ENCODE peak calls at places on chromosomes 1 and 21, in eight cellular contexts. Q is upper lobe of left lung, F is GM12878, R is suprapubic skin, Z is stomach, B is transverse colon, J is H1, Y is K562. U is an unnamed sample.

GRCh38 chr1:202850593-202851362 is 38.2 kb downstream of the RABIF start:
- DNase-seq in Q (no peak), F (no peak), R (no peak), Z (no peak), B (no peak), J (no peak), Y (no peak), U (no peak)

GRCh38 chr1:81126989-81127571 is 673.7 kb upstream of the ADGRL2 start:
- DNase-seq in Q (no peak), F (no peak), R (no peak), Z (no peak), B (no peak), J (no peak), Y (no peak), U (no peak)

GRCh38 chr1:181192277-181192676 is 103.8 kb downstream of the IER5 start:
- DNase-seq in Q (peak), F (no peak), R (no peak), Z (no peak), B (no peak), J (no peak), Y (no peak), U (no peak)

GRCh38 chr1:153678519-153679336 is at the start of gene NPR1:
- DNase-seq in Q (peak), F (no peak), R (peak), Z (peak), B (peak), J (peak), Y (no peak), U (no peak)

GRCh38 chr1:38564946-38565570 is 294.5 kb downstream of the RRAGC start:
- DNase-seq in Q (no peak), F (no peak), R (no peak), Z (no peak), B (no peak), J (no peak), Y (no peak), U (no peak)

GRCh38 chr1:66333463-66334232 is 200.3 kb upstream of the SGIP1 start:
- DNase-seq in Q (no peak), F (no peak), R (no peak), Z (no peak), B (peak), J (no peak), Y (no peak), U (no peak)

GRCh38 chr1:4622821-4623220 is 31.6 kb upstream of the AJAP1 start:
- DNase-seq in Q (no peak), F (no peak), R (no peak), Z (no peak), B (no peak), J (no peak), Y (no peak), U (no peak)

GRCh38 chr1:78884685-78885452 is 121.7 kb downstream of the ADGRL4 start:
- DNase-seq in Q (no peak), F (no peak), R (no peak), Z (no peak), B (no peak), J (no peak), Y (no peak), U (no peak)

GRCh38 chr1:186519981-186520380 is 59.1 kb upstream of the PDC start:
- DNase-seq in Q (no peak), F (no peak), R (no peak), Z (no peak), B (no peak), J (no peak), Y (no peak), U (no peak)

GRCh38 chr1:7919880-7920279 is 20.8 kb downstream of the TNFRSF9 start:
- DNase-seq in Q (no peak), F (no peak), R (no peak), Z (no peak), B (no peak), J (no peak), Y (no peak), U (no peak)
- TF ChIP-seq POLR2AphosphoS5 in Q (no peak), F (no peak), R (no peak), Z (no peak), B (no peak), J (no peak), Y (no peak), U (no peak)

GRCh38 chr21:44065428-44065827 is 41.8 kb upstream of the PWP2 start:
- DNase-seq in Q (peak), F (no peak), R (peak), Z (peak), B (peak), J (no peak), Y (no peak), U (no peak)
- TF ChIP-seq EP300 in Q (no peak), F (no peak), R (no peak), Z (no peak), B (no peak), J (no peak), Y (no peak), U (no peak)

GRCh38 chr1:33576821-33577599 is 104.6 kb downstream of the ZSCAN20 start:
- DNase-seq in Q (no peak), F (no peak), R (no peak), Z (no peak), B (no peak), J (no peak), Y (no peak), U (no peak)

GRCh38 chr1:33577663-33578062 is 105.2 kb downstream of the ZSCAN20 start:
- DNase-seq in Q (no peak), F (no peak), R (no peak), Z (no peak), B (no peak), J (no peak), Y (no peak), U (no peak)

GRCh38 chr1:33578557-33579448 is 106.4 kb downstream of the ZSCAN20 start:
- DNase-seq in Q (peak), F (no peak), R (no peak), Z (no peak), B (no peak), J (no peak), Y (no peak), U (no peak)

GRCh38 chr1:33572387-33572786 is 99.9 kb downstream of the ZSCAN20 start:
- DNase-seq in Q (no peak), F (no peak), R (no peak), Z (no peak), B (no peak), J (no peak), Y (no peak), U (no peak)

GRCh38 chr1:33575324-33575879 is 103.0 kb downstream of the ZSCAN20 start:
- DNase-seq in Q (no peak), F (no peak), R (no peak), Z (no peak), B (no peak), J (no peak), Y (no peak), U (no peak)
- TF ChIP-seq POLR2AphosphoS5 in Q (no peak), F (no peak), R (no peak), Z (no peak), B (no peak), J (no peak), Y (no peak), U (peak)

GRCh38 chr1:241840164-241840563 is 7.8 kb upstream of the EXO1 start:
- DNase-seq in Q (no peak), F (no peak), R (no peak), Z (no peak), B (no peak), J (no peak), Y (no peak), U (no peak)

GRCh38 chr1:241837901-241838300 is 10.1 kb upstream of the EXO1 start:
- DNase-seq in Q (no peak), F (no peak), R (no peak), Z (no peak), B (no peak), J (no peak), Y (no peak), U (no peak)

GRCh38 chr1:241839369-241839990 is 8.5 kb upstream of the EXO1 start:
- DNase-seq in Q (peak), F (no peak), R (no peak), Z (no peak), B (no peak), J (no peak), Y (no peak), U (no peak)

GRCh38 chr1:241837413-241837812 is 10.6 kb upstream of the EXO1 start:
- DNase-seq in Q (no peak), F (no peak), R (no peak), Z (no peak), B (no peak), J (no peak), Y (no peak), U (no peak)

DNA sequence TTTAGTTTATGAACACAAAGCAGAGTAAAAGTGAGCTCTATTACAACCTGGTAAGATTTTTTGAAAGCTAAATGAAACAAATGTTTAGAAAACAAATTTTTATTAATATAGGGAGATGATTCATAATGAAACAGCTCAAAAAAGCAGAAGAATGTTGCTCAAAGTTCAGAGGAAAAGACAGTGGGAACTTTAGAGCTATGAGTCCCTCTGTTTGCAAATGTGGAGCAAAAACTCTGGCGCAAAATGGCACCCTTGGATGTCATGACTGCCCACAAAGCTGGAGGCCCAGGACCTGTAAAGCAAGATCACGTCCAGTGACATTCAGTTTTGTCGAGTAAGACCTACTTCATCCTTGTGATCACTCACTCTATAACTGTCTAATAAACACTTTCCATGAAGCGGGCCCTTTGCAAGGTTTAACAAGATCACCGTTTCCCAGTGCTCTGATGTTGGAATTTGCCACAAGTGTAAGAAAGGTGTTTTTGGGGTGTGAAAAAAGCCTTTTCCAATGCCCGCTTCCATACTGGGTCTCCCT is 9.1 kb upstream of the EXO1 start:
- DNase-seq in Q (no peak), F (no peak), R (no peak), Z (no peak), B (no peak), J (no peak), Y (no peak), U (no peak)
- TF ChIP-seq EP300 in Q (no peak), F (no peak), R (no peak), Z (no peak), B (no peak), J (no peak), Y (no peak), U (no peak)

GRCh38 chr1:40435876-40436275 is 14.4 kb upstream of the ZFP69B start:
- DNase-seq in Q (no peak), F (no peak), R (no peak), Z (no peak), B (no peak), J (no peak), Y (no peak), U (no peak)

GRCh38 chr1:40435471-40435870 is 14.8 kb upstream of the ZFP69B start:
- DNase-seq in Q (no peak), F (no peak), R (no peak), Z (no peak), B (no peak), J (no peak), Y (no peak), U (no peak)

GRCh38 chr1:40438391-40439015 is 11.8 kb upstream of the ZFP69B start:
- DNase-seq in Q (no peak), F (no peak), R (no peak), Z (no peak), B (no peak), J (no peak), Y (peak), U (no peak)

DNA sequence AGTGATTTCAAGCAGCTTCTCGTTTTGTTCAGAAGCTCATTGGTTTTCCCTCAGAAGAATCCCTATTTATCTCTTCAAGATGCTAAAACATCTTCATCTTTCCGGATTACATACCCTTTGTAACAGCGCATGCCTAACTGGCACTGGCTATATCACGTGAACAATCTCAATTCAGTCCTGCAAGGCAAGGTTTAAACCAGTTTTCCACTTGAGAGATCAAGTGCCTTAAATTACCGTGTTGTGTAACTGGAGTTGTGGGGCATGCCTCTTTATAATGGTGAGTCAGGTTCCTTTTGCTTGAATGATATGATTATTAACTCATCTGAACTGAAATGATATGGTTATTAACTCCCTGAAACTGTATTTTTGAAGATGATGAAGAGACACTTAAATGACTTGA is 11.0 kb upstream of the ZFP69B start:
- DNase-seq in Q (no peak), F (no peak), R (no peak), Z (no peak), B (no peak), J (no peak), Y (no peak), U (no peak)
- TF ChIP-seq POLR2AphosphoS5 in Q (no peak), F (no peak), R (no peak), Z (no peak), B (no peak), J (no peak), Y (no peak), U (no peak)

GRCh38 chr1:94927405-94928175 is 680 bp upstream of the CNN3 start:
- DNase-seq in Q (no peak), F (no peak), R (no peak), Z (no peak), B (peak), J (no peak), Y (no peak), U (no peak)

GRCh38 chr1:94924967-94925366 is 1.9 kb downstream of the CNN3 start:
- DNase-seq in Q (no peak), F (no peak), R (no peak), Z (no peak), B (no peak), J (no peak), Y (no peak), U (no peak)

GRCh38 chr1:94925561-94926364 is 1.1 kb downstream of the CNN3 start:
- DNase-seq in Q (peak), F (peak), R (peak), Z (peak), B (peak), J (peak), Y (no peak), U (peak)

GRCh38 chr1:94926915-94927404 is at the start of gene CNN3:
- DNase-seq in Q (peak), F (peak), R (peak), Z (peak), B (peak), J (peak), Y (peak), U (peak)

DNA sequence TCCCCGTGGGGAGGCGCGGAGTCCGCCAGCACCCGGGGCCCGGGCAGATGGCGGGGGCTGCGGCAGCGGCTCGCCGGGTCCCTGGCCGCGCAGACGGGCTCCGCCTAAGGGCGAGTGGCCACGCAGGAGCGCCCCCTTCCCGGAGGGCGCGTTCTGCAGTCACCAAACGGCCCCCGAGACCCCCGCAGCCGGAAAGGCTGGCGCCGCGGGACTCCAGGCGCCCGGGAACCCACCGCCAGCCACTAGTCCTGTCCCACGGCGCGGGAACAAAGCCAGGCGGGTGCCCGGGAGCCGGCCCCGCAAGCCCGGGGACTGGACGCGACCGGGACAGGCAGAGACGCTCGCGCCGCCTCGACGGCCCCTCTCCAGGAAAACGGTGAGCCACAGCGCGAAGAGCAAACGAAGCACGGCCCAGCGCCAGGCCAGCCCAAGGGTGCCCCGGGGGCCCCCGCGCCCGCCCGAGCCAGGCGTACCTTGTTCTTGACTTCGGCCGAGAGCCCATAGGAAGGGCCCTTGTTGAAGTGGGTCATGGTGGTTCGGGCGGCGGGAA is 470 bp downstream of the CNN3 start:
- DNase-seq in Q (peak), F (no peak), R (no peak), Z (peak), B (peak), J (peak), Y (no peak), U (no peak)
- TF ChIP-seq EP300 in Q (no peak), F (no peak), R (no peak), Z (no peak), B (no peak), J (no peak), Y (no peak), U (no peak)

GRCh38 chr1:1891349-1892078 is 627 bp upstream of the GNB1 start:
- DNase-seq in Q (peak), F (no peak), R (no peak), Z (peak), B (peak), J (no peak), Y (peak), U (peak)
- TF ChIP-seq POLR2AphosphoS5 in Q (no peak), F (no peak), R (no peak), Z (no peak), B (peak), J (no peak), Y (peak), U (peak)

DNA sequence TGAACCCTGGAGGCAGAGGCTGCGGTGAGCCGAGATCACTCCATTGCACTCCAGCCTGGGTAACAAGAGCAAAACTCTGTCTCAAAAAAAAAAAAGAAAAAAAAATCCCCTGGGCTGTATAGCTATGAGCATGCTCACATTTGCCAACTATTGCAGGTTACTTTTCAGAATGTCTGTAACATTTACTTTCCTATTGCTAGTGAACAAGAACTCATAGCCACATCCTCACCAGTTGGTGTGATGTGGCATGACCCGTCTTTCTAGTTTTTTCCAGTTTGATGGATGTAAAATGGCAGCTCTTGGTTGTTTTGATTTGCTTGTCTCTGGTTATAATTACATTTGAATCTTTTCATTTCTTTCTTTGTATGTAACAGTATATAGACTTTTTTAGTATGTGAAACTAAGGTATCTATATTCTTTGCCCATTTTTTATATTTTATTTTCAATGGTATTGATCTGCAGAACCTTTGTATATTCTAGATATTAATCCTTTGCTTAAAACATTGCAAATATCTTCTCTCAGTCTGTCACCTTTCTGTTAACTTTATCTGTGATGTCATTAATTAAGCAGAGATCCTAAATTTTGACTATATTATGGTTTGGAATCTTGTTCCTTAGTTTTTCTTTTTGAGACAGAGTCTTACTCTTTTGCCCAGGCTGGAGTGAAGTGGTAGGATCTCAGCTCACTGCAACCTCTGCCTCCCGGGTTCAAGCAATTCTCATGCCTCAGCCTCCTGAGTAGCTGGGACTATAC is 11.6 kb downstream of the MED18 start:
- DNase-seq in Q (no peak), F (no peak), R (no peak), Z (no peak), B (no peak), J (no peak), Y (no peak), U (no peak)
- TF ChIP-seq EP300 in Q (no peak), F (no peak), R (no peak), Z (no peak), B (no peak), J (no peak), Y (no peak), U (no peak)

U was measured in esophagus muscularis mucosa.